ENCODE peak calls at places on chromosomes 2 and 18, in nine cellular contexts. P, N, Y, J, B, T, S, D and K are unnamed samples.

GRCh38 chr2:12816379-12817306 is 99.9 kb downstream of the TRIB2 start:
- DNase-seq in D (no peak), T (no peak), J (no peak), S (no peak), Y (no peak), P (no peak), B (peak; percentile 71), N (no peak), K (no peak)

GRCh38 chr2:26585100-26585499 is 56.1 kb downstream of the CIB4 start:
- DNase-seq in P (no peak), N (no peak), S (peak; percentile 60), B (no peak), D (no peak), J (no peak), Y (no peak), T (no peak), K (no peak)

GRCh38 chr2:233542507-233542906 is 24.1 kb downstream of the USP40 start:
- DNase-seq in B (no peak), J (no peak), S (peak; percentile 75), P (peak; percentile 72), Y (peak; percentile 51), T (no peak), N (no peak), D (no peak), K (no peak)

GRCh38 chr2:69450735-69451416 is 13.6 kb upstream of the NFU1 start:
- DNase-seq in N (no peak), S (no peak), T (no peak), J (no peak), D (no peak), B (no peak), P (no peak), Y (no peak), K (no peak)

GRCh38 chr18:63249781-63250180 is 69.8 kb downstream of the BCL2 start:
- DNase-seq in S (no peak), B (no peak), P (no peak), D (no peak), J (no peak), N (no peak), Y (peak; percentile 50), T (no peak), K (no peak)

GRCh38 chr18:75524852-75525251 is 97.3 kb upstream of the SMIM21 start:
- DNase-seq in D (no peak), B (no peak), S (no peak), N (no peak), T (no peak), Y (no peak), P (no peak), J (no peak), K (no peak)

GRCh38 chr18:76859474-76860339 is 37.4 kb downstream of the ZNF236 start:
- DNase-seq in J (no peak), N (peak; percentile 30), Y (no peak), D (no peak), T (no peak), P (no peak), B (no peak), S (no peak), K (no peak)

GRCh38 chr2:5849596-5849995 is 157.4 kb downstream of the SOX11 start:
- DNase-seq in J (no peak), S (no peak), N (no peak), B (no peak), P (no peak), T (no peak), Y (no peak), D (no peak), K (no peak)

GRCh38 chr2:106851055-106851454 is 34.9 kb downstream of the ST6GAL2 start:
- DNase-seq in P (no peak), J (no peak), T (no peak), B (no peak), S (no peak), D (no peak), N (no peak), Y (no peak), K (no peak)

GRCh38 chr18:7415081-7415894 is 151.8 kb upstream of the PTPRM start:
- DNase-seq in N (no peak), D (no peak), Y (no peak), P (no peak), B (no peak), S (no peak), T (no peak), J (no peak), K (no peak)

GRCh38 chr2:100965596-100965995 is 36.5 kb upstream of the RPL31 start:
- DNase-seq in S (peak; percentile 40), N (no peak), T (no peak), Y (no peak), J (no peak), D (no peak), P (no peak), B (no peak), K (no peak)

GRCh38 chr2:188369365-188369764 is 77.7 kb downstream of the GULP1 start:
- DNase-seq in N (no peak), P (no peak), T (no peak), Y (no peak), B (peak; percentile 35), S (no peak), J (peak; percentile 39), D (peak; percentile 31), K (no peak)

GRCh38 chr18:73752546-73752945 is 395.1 kb downstream of the FBXO15 start:
- DNase-seq in T (no peak), Y (no peak), S (no peak), D (no peak), J (no peak), N (no peak), B (no peak), P (no peak), K (no peak)

GRCh38 chr18:13612111-13612997 is 114.0 kb downstream of the FAM210A start:
- DNase-seq in J (no peak), B (no peak), S (peak; percentile 57), P (no peak), Y (no peak), T (no peak), D (peak; percentile 44), N (peak; percentile 94), K (peak; percentile 30)

GRCh38 chr2:80624062-80624461 is 319.5 kb upstream of the LRRTM1 start:
- DNase-seq in D (no peak), P (no peak), B (no peak), J (no peak), T (no peak), N (no peak), Y (no peak), S (no peak), K (no peak)

GRCh38 chr2:121236650-121237049 is 48.4 kb downstream of the TFCP2L1 start:
- DNase-seq in N (no peak), Y (no peak), T (no peak), B (no peak), P (no peak), J (no peak), D (no peak), S (no peak), K (no peak)

GRCh38 chr2:238236571-238236970 is 3.3 kb downstream of the HES6 start:
- DNase-seq in N (no peak), T (no peak), Y (no peak), S (peak; percentile 39), J (no peak), P (no peak), B (no peak), D (no peak), K (no peak)

GRCh38 chr2:239769574-239770145 is 255.5 kb downstream of the NDUFA10 start:
- DNase-seq in P (no peak), D (no peak), N (no peak), B (no peak), T (no peak), Y (no peak), J (no peak), S (peak; percentile 58), K (no peak)

GRCh38 chr2:11758639-11759038 is 12.2 kb downstream of the LPIN1 start:
- DNase-seq in J (no peak), D (no peak), B (no peak), P (no peak), Y (no peak), N (no peak), S (no peak), T (no peak), K (no peak)

GRCh38 chr2:60445684-60446184 is 107.7 kb downstream of the BCL11A start:
- DNase-seq in N (no peak), D (no peak), P (no peak), J (no peak), S (no peak), B (no peak), Y (no peak), T (no peak), K (no peak)

GRCh38 chr18:55407191-55407590 is 180.8 kb downstream of the TCF4 start:
- DNase-seq in B (no peak), P (no peak), N (no peak), T (no peak), S (no peak), D (no peak), Y (no peak), J (no peak), K (no peak)
- H3K4me3 ChIP-seq in B (no peak overlapping the region), P (no peak overlapping the region), N (no peak overlapping the region), T (no peak overlapping the region), S (no peak overlapping the region), D (no peak overlapping the region), Y (no peak overlapping the region), J (no peak overlapping the region), K (no peak overlapping the region)

GRCh38 chr2:182824056-182824758 is 42.2 kb downstream of the FRZB start:
- DNase-seq in Y (no peak), B (no peak), N (no peak), T (no peak), D (no peak), S (no peak), J (no peak), P (no peak), K (no peak)
- TF ChIP-seq POLR2A in Y (no peak), B (no peak), N (no peak), T (no peak), D (no peak), S (no peak), J (no peak), P (no peak), K (no peak)

DNA sequence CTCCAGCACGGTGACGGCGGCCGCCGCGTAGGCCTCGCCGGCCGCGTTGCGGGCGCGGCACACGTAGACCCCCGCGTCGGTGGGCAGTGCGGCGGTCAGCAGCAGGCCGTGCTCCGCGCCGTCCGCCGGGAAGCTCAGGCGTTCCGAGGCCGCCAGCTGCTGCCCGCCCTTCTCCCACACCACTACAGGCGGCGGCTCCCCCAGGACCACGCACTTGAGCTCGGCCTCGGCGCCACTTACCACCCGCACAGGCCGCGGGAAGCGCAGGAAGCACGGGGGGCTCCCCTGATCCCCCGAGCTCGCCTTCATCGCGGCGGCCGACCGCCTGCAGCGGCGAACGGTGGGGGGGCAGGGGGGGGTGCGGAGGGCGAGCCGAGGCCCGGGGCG is 422 bp downstream of the OBSL1 start:
- DNase-seq in J (no peak), T (no peak), S (no peak), B (no peak), Y (no peak), P (no peak), D (no peak), N (no peak), K (no peak)
- H3K4me3 ChIP-seq in J (peak overlapping the region; percentile 39), T (peak overlapping the region; percentile 94), S (peak overlapping the region; percentile 66), B (no peak overlapping the region), Y (peak overlapping the region; percentile 60), P (peak overlapping the region; percentile 65), D (peak overlapping the region; percentile 88), N (no peak overlapping the region), K (peak overlapping the region; percentile 66)

DNA sequence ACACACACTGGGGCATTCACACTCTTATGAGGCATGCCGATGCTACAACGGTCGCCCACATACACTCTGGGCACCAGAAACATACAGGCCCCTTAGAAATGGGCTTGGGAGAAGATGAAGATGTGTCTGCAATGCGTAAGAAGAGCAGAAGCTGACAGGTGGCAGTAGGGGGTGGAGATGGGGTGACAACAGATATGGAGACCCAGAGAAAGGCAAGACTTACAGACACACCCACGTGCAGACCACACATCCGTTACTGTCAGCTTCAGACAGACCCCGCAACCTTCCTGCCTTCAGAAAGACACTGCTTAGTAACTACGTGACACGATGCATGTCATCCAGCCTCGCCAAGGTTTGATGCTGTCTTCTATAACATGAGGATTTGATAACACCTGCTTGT is 89.5 kb downstream of the ZFP36L2 start:
- DNase-seq in P (no peak), N (no peak), D (no peak), B (no peak), T (no peak), S (no peak), J (no peak), Y (no peak), K (peak; percentile 11)
- TF ChIP-seq POLR2A in P (no peak), N (peak; percentile 19), D (no peak), B (no peak), T (no peak), S (no peak), J (no peak), Y (no peak), K (no peak)